ENCODE peak calls at places on chromosomes 13 and 19, in six cellular contexts. J, X, K, M, S and Z are unnamed samples. For H3K4me1, the result is how much of the 10 kb centered on the place peaks cover.

GRCh38 chr13:88802886-88803285 is 1131.7 kb downstream of the SLITRK5 start:
- DNase-seq in J (no peak), X (no peak), M (no peak), S (no peak), K (no peak), Z (no peak)

GRCh38 chr19:38514812-38515633 is 81.5 kb downstream of the RYR1 start:
- DNase-seq in S (peak), M (peak), K (peak), J (peak), X (peak), Z (peak)

GRCh38 chr19:16266586-16266942 is 58.1 kb upstream of the KLF2 start:
- DNase-seq in J (no peak), K (no peak), M (no peak), X (no peak), S (no peak), Z (no peak)

GRCh38 chr13:59745395-59745788 is 418.3 kb downstream of the DIAPH3 start:
- DNase-seq in J (no peak), X (peak), K (no peak), M (no peak), S (no peak), Z (no peak)

GRCh38 chr13:50425772-50426171 is 410.5 kb downstream of the KCNRG start:
- DNase-seq in S (no peak), X (no peak), M (no peak), K (no peak), J (no peak), Z (no peak)

GRCh38 chr13:19984430-19985218 is 26.1 kb downstream of the ZMYM2 start:
- DNase-seq in M (no peak), X (peak), S (no peak), J (peak), K (peak), Z (no peak)

GRCh38 chr19:17797397-17798201 is 2.7 kb downstream of the B3GNT3 start:
- DNase-seq in X (peak), K (no peak), S (no peak), M (no peak), J (peak), Z (no peak)

GRCh38 chr13:99380921-99381645 is 73.9 kb upstream of the GPR183 start:
- DNase-seq in M (no peak), S (no peak), K (no peak), X (no peak), J (no peak), Z (no peak)

GRCh38 chr19:2251577-2252480 is 2.7 kb downstream of the AMH start:
- DNase-seq in X (no peak), J (no peak), M (no peak), S (no peak), K (no peak), Z (no peak)

GRCh38 chr13:21037656-21038055 is 23.7 kb downstream of the LATS2 start:
- DNase-seq in J (no peak), M (no peak), X (no peak), K (no peak), S (no peak), Z (no peak)

GRCh38 chr13:21032656-21033055 is 28.7 kb downstream of the LATS2 start:
- DNase-seq in X (no peak), S (no peak), M (no peak), J (no peak), K (no peak), Z (no peak)

GRCh38 chr13:21033866-21034601 is 27.4 kb downstream of the LATS2 start:
- DNase-seq in J (no peak), M (no peak), K (no peak), X (no peak), S (no peak), Z (no peak)

GRCh38 chr13:21033224-21033855 is 28.0 kb downstream of the LATS2 start:
- DNase-seq in S (no peak), X (no peak), J (no peak), M (no peak), K (no peak), Z (no peak)

GRCh38 chr13:21034602-21035190 is 26.7 kb downstream of the LATS2 start:
- DNase-seq in J (no peak), M (no peak), X (no peak), K (no peak), S (no peak), Z (peak)
- H3K4me1 ChIP-seq in J (under half), M (under half), X (under half), K (under half), S (half or more), Z (under half)

DNA sequence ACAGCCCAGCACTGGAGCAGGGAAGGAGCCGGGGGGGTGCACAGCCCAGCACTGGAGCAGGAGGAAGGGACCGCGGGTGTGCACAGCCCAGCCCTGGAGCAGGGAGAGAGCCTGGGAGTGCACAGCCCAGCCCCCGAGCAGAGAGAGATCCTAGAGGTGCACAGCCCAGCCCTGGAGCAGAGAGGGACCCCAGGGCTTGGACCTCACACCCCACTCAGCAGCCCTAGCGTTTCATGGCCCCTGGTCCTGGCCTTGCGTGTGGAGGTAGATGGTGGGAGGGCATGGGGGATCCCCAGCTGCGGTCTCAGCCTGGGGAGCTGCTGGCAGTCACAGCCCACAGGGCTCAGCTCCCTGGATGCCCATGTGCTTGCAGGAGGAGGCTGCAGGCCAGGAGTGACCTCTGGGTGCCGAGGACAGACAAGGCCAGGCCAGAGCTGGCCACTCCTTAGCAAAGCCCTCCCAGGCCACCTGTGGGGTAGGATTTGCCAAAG is 25.1 kb downstream of the GAS6 start:
- DNase-seq in M (no peak), K (no peak), X (no peak), S (peak), J (no peak), Z (no peak)
- H3K27ac ChIP-seq in M (peak), K (no peak), X (peak), S (peak), J (peak), Z (no peak)

DNA sequence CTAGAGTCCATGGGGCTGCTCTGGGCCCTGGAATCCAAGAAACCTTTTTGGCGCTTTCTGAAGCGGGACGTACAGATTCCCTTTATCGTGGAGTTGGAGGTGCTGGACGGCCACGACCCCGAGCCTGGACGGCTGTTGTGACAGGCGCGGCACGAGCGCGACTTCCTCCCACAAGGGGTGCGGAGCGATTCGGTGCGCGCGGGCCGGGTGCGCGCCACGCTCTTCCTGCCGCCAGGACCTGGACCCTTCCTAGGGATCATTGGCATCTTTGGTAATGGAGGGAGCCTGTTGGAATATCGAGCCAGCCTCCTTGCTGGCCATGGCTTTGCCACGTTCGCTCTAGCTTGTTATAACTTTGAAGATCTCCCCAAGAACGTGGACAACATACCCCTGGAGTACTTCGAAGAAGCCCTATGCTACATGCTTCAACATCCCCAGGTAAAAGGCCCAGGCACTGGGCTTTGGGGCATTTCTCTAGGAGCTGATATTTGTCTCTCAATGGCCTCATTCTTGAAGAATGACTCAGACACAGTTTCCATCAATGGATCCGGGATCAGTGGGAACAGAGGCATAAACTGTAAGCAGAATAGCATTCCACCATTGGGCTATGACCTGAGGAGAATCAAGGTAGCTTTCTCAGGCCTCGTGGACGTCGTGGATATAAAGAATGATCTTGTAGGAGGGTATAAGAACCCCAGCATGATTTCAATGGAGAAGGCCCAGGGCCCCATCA is 3.5 kb upstream of the ZFP82 start:
- DNase-seq in J (no peak), M (no peak), S (no peak), X (no peak), K (no peak), Z (no peak)
- H3K4me1 ChIP-seq in J (under half), M (under half), S (under half), X (under half), K (under half), Z (under half)

GRCh38 chr19:49645995-49646394 is 4.0 kb downstream of the SCAF1 start:
- DNase-seq in S (no peak), M (no peak), K (no peak), J (no peak), X (no peak), Z (no peak)
- H3K27ac ChIP-seq in S (no peak), M (no peak), K (no peak), J (no peak), X (no peak), Z (no peak)

GRCh38 chr19:49160450-49161189 is 3.0 kb downstream of the TRPM4 start:
- DNase-seq in M (no peak), J (no peak), X (no peak), S (no peak), K (no peak), Z (no peak)
- H3K4me1 ChIP-seq in M (under half), J (under half), X (under half), S (under half), K (under half), Z (under half)

GRCh38 chr19:29967623-29968022 is 25.6 kb downstream of the URI1 start:
- DNase-seq in M (no peak), K (no peak), J (no peak), S (no peak), X (no peak), Z (no peak)
- H3K27ac ChIP-seq in M (no peak), K (no peak), J (no peak), S (no peak), X (no peak), Z (no peak)

DNA sequence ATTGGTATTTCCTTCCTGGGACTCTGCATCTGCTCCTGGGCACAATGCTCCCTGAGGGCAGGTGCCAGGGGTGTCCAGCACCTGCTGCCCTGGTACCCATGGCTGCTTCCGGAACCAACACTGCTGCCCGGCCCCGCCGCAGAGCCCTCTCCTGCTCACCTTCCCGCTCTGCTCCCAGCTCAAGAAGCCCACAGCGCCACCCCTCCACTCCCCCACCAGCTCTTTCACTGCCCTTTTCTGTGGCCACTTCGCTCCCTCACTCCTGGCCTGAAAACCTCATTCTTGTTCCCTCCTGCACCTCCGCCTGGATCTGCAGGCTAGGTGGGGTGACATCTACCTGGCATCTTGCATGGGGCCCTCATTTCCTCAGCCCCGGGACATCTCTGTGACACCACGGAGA is 6.4 kb downstream of the ZNF787 start:
- DNase-seq in J (no peak), S (no peak), K (no peak), X (no peak), M (no peak), Z (no peak)
- H3K4me1 ChIP-seq in J (under half), S (half or more), K (under half), X (under half), M (under half), Z (under half)

GRCh38 chr19:4821265-4821664 is 10.2 kb downstream of the TICAM1 start:
- DNase-seq in M (no peak), X (no peak), S (no peak), K (no peak), J (no peak), Z (no peak)

GRCh38 chr19:4815426-4816387 is 15.8 kb downstream of the TICAM1 start:
- DNase-seq in X (peak), K (peak), M (peak), S (peak), J (peak), Z (peak)

GRCh38 chr19:4817467-4818277 is 13.8 kb downstream of the TICAM1 start:
- DNase-seq in K (no peak), J (no peak), S (no peak), M (no peak), X (no peak), Z (no peak)

GRCh38 chr19:4814625-4815425 is 16.7 kb downstream of the TICAM1 start:
- DNase-seq in X (no peak), M (no peak), K (no peak), J (no peak), S (no peak), Z (no peak)

GRCh38 chr19:4816388-4817165 is 14.9 kb downstream of the TICAM1 start:
- DNase-seq in X (no peak), J (no peak), K (no peak), M (no peak), S (peak), Z (no peak)
- H3K27ac ChIP-seq in X (no peak), J (peak), K (no peak), M (no peak), S (peak), Z (no peak)

GRCh38 chr19:14114439-14114838 is 3.1 kb downstream of the PRKACA start:
- DNase-seq in M (no peak), J (no peak), S (no peak), X (no peak), K (no peak), Z (no peak)
- H3K4me1 ChIP-seq in M (under half), J (under half), S (half or more), X (under half), K (under half), Z (under half)